ENCODE peak calls at places on chromosomes 6 and 20, in nine cellular contexts. D, W, X, H, P, Z, O, Q and C are unnamed samples.

GRCh38 chr6:107621216-107621940 is 131.5 kb downstream of the SOBP start:
- DNase-seq in D (no peak), W (no peak), X (no peak), H (no peak), P (no peak), Z (no peak), O (no peak), Q (no peak), C (no peak)

GRCh38 chr20:39021748-39022147 is 59.6 kb downstream of the DHX35 start:
- DNase-seq in D (no peak), W (no peak), X (no peak), H (no peak), P (no peak), Z (no peak), O (no peak), Q (no peak), C (no peak)

GRCh38 chr6:46684771-46685170 is 2.9 kb upstream of the TDRD6 start:
- DNase-seq in D (no peak), W (no peak), X (no peak), H (no peak), P (no peak), Z (no peak), O (no peak), Q (no peak), C (no peak)

GRCh38 chr6:136923954-136924291 is 1.8 kb downstream of the SLC35D3 start:
- DNase-seq in D (no peak), W (no peak), X (no peak), H (no peak), P (no peak), Z (peak), O (no peak), Q (no peak), C (no peak)

GRCh38 chr20:35489717-35490116 is 34.3 kb downstream of the CEP250 start:
- DNase-seq in D (no peak), W (no peak), X (no peak), H (no peak), P (no peak), Z (no peak), O (no peak), Q (no peak), C (no peak)

GRCh38 chr6:64230530-64230929 is 594.9 kb downstream of the PHF3 start:
- DNase-seq in D (no peak), W (no peak), X (no peak), H (no peak), P (no peak), Z (peak), O (no peak), Q (no peak), C (no peak)

GRCh38 chr6:154901856-154902552 is 93.1 kb upstream of the TIAM2 start:
- DNase-seq in D (no peak), W (no peak), X (no peak), H (no peak), P (no peak), Z (peak), O (no peak), Q (no peak), C (no peak)

GRCh38 chr6:111779660-111780059 is 93.6 kb downstream of the FYN start:
- DNase-seq in D (no peak), W (no peak), X (no peak), H (no peak), P (no peak), Z (no peak), O (no peak), Q (no peak), C (no peak)

GRCh38 chr20:43442310-43442880 is 15.3 kb upstream of the SRSF6 start:
- DNase-seq in D (no peak), W (peak), X (no peak), H (no peak), P (no peak), Z (no peak), O (no peak), Q (no peak), C (no peak)

GRCh38 chr20:62347445-62347844 is 19.7 kb downstream of the LAMA5 start:
- DNase-seq in D (no peak), W (no peak), X (no peak), H (no peak), P (no peak), Z (no peak), O (peak), Q (no peak), C (no peak)

GRCh38 chr6:22880686-22881433 is 311.5 kb downstream of the HDGFL1 start:
- DNase-seq in D (no peak), W (peak), X (no peak), H (no peak), P (no peak), Z (peak), O (no peak), Q (no peak), C (no peak)

GRCh38 chr20:4848041-4848440 is 126.3 kb downstream of the PRND start:
- DNase-seq in D (no peak), W (no peak), X (no peak), H (no peak), P (no peak), Z (no peak), O (no peak), Q (no peak), C (peak)

GRCh38 chr6:97689078-97689754 is 406.2 kb upstream of the MMS22L start:
- DNase-seq in D (no peak), W (no peak), X (no peak), H (no peak), P (no peak), Z (no peak), O (no peak), Q (no peak), C (no peak)

DNA sequence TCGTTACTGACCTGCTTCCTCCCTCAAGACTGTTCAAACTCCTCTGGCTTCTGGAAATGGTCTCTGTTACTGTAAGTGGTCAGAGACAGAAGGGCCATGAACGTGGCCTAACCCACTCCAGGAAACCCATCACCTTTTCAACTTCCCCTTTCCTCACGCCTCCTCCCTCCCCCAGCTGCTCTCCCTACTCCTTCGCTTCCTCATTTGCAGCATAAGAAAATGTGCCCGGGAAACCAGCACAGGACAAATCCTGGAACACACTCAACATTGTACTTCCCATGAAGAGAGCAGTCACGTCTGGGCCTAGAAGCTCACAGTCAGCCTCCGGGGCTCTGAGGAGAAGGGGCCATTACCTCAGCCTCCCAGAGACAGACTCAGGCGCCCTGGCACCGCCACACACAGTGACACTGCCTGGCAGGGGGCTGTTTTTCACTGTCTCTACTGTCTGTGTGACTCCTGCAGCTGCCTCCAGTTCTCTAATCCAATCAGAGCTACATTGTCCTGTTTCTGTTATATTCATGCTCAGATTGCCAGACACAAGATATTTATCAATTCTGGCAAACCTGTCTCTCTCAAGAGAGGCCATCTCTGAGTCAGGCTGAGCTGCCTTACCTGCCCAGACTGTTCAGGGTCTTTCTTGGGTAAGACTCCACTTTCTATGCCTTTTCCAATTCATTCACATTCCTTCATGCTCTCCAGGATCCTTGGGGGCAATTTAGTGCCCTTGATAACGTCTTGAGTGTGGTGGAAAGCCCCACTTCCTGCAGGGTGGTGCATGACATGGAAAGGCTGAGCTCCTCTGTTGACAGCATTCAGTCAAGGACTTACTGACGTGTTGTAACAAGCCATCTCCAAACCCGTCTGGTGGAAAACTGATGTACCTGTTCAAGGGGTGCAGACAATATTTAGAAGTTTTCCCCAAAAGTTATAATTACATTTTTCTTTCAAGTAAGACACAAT is 242.2 kb downstream of the HIVEP2 start:
- DNase-seq in D (peak), W (no peak), X (no peak), H (no peak), P (no peak), Z (peak), O (peak), Q (no peak), C (peak)
- TF ChIP-seq POLR2AphosphoS5 in D (no peak), W (no peak), X (no peak), H (no peak), P (no peak), Z (no peak), O (peak), Q (no peak), C (no peak)

DNA sequence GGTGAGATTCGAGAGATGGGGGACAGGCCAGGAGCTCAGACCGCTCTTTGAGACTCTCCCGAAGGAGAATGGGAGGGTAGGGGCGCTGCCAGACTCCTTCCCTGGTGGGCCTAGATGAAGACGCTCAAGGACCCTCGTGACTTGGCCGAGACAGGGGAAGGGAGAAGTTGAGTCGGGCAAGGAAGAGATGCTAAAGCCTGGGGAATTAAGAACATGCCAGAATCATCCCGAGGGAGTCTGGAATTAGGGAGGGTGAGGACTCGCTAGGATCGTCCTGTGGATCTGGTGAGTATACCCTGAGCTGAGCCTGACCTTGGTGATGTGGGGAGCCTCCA is 529 bp downstream of the UBE2C start:
- DNase-seq in D (no peak), W (no peak), X (no peak), H (no peak), P (no peak), Z (no peak), O (no peak), Q (no peak), C (no peak)
- H3K27ac ChIP-seq in D (no peak), W (peak), X (peak), H (no peak), P (peak), Z (peak), O (no peak), Q (no peak), C (no peak)

GRCh38 chr6:169429001-169429400 is 175.4 kb upstream of the THBS2 start:
- DNase-seq in D (no peak), W (no peak), X (no peak), H (no peak), P (no peak), Z (no peak), O (peak), Q (no peak), C (no peak)

GRCh38 chr6:169428532-169428931 is 174.9 kb upstream of the THBS2 start:
- DNase-seq in D (no peak), W (no peak), X (no peak), H (no peak), P (no peak), Z (no peak), O (no peak), Q (no peak), C (peak)

GRCh38 chr6:169426611-169427010 is 173.0 kb upstream of the THBS2 start:
- DNase-seq in D (no peak), W (no peak), X (no peak), H (no peak), P (no peak), Z (no peak), O (no peak), Q (no peak), C (no peak)

GRCh38 chr6:169425628-169426370 is 172.2 kb upstream of the THBS2 start:
- DNase-seq in D (no peak), W (no peak), X (peak), H (no peak), P (no peak), Z (peak), O (no peak), Q (no peak), C (no peak)

DNA sequence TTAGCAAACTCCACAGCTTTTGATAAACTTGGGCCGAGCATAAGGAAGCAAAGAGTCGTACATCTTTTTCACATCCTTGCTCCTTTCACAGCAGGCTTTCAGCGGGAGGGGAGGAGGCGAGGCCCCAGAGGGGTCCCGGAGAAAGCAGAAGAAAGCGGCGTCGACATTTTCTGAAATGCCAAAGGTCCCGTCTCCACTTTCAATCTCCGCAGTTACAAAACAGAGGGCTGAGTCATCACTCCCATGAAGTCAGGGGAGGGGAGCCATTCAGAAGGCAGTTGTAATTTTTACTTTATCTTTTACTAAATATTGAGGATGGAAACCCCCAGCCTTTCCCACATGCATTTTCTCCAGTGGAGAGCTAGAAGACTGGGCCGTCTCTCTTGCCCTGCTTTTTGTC is 174.2 kb upstream of the THBS2 start:
- DNase-seq in D (no peak), W (no peak), X (no peak), H (no peak), P (no peak), Z (no peak), O (no peak), Q (no peak), C (peak)
- TF ChIP-seq POLR2AphosphoS5 in D (no peak), W (no peak), X (no peak), H (no peak), P (no peak), Z (no peak), O (no peak), Q (no peak), C (no peak)

DNA sequence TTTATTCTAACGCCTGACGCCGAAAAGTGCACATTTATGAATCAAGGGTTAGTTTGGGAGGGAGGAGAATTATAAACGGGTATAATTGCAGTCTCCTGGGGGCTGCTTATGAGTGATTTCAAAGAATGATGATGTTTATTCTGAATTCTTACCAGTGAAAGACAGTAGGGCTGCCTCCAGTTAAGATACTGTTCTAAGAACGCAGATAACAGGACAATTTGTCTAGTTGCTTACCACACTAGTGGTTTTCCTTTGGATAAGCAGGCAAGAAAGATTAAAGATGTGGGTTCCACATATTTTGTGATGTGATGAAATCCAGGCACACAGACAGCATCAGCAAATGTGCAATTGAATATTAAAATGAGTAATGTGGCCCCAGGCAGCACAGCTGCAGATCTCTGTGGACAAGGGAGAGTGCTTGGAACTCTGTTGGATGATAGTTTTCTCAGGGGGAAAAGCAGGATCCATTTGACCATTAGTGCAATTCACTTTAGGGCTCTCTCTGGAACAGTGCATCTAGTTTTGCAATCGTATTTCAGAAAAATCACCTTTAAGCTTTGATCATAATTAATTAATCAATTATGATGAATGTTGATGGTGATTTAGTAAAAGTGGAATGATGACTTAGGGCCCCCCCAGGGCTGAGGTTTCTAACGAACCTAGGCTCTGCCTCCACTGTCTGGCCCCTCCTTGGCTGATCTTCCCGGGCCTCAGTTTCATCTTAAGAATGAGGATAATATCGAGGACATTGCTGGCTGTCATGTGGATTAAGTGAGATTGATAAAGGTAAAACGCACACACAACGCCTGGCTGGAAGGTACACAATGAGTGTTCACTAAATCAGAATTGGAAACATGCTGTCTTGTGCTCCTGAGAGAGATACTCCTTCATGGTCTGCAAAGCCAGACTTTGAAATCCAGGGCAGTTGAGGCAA is 5.0 kb upstream of the SULF2 start:
- DNase-seq in D (no peak), W (no peak), X (no peak), H (no peak), P (no peak), Z (peak), O (no peak), Q (no peak), C (no peak)
- H3K27ac ChIP-seq in D (no peak), W (no peak), X (no peak), H (no peak), P (no peak), Z (peak), O (no peak), Q (peak), C (peak)

GRCh38 chr6:16402501-16402900 is 164.1 kb downstream of the GMPR start:
- DNase-seq in D (no peak), W (no peak), X (no peak), H (no peak), P (no peak), Z (peak), O (no peak), Q (no peak), C (no peak)
- TF ChIP-seq POLR2AphosphoS5 in D (no peak), W (no peak), X (no peak), H (no peak), P (no peak), Z (peak), O (no peak), Q (no peak), C (peak)

DNA sequence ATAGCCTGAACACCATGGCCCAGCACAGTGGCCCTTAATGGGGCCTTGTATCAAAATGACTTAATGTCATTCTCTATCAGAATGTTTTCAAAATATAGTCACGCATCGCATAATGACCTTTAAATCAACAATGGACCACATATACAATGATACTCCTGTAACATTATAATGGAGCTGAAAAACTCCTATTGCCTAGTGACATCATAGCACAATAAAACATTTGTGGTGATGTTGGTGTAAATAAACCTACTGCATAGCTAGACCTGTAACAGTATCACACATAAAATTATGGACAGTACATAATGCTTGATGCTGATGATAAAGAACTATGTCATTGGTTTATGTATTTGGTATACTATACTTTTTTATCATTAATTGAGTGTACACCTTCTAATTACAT is 9.3 kb downstream of the ELOVL5 start:
- DNase-seq in D (no peak), W (no peak), X (no peak), H (no peak), P (no peak), Z (no peak), O (no peak), Q (no peak), C (no peak)
- H3K27ac ChIP-seq in D (no peak), W (no peak), X (no peak), H (no peak), P (no peak), Z (no peak), O (no peak), Q (no peak), C (no peak)

DNA sequence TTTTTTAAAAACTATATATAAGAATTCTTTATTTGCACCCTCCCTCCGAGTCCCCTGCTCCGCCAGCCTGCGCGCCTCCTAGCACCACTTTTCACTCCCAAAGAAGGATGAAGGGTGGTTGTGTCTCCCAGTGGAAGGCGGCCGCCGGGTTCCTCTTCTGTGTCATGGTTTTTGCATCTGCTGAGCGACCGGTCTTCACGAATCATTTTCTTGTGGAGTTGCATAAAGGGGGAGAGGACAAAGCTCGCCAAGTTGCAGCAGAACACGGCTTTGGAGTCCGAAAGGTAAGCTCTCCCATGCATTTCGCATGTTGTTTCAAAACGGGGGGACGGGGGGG is 327 bp downstream of the PCSK2 start:
- DNase-seq in D (no peak), W (no peak), X (no peak), H (no peak), P (no peak), Z (peak), O (no peak), Q (no peak), C (no peak)
- TF ChIP-seq POLR2AphosphoS5 in D (no peak), W (no peak), X (no peak), H (no peak), P (no peak), Z (no peak), O (no peak), Q (no peak), C (no peak)

GRCh38 chr20:11810316-11811130 is 107.2 kb upstream of the BTBD3 start:
- DNase-seq in D (no peak), W (no peak), X (no peak), H (no peak), P (no peak), Z (no peak), O (no peak), Q (no peak), C (no peak)

GRCh38 chr20:11813106-11813890 is 104.4 kb upstream of the BTBD3 start:
- DNase-seq in D (no peak), W (no peak), X (no peak), H (no peak), P (no peak), Z (no peak), O (no peak), Q (no peak), C (no peak)

GRCh38 chr20:11814276-11814675 is 103.4 kb upstream of the BTBD3 start:
- DNase-seq in D (no peak), W (no peak), X (no peak), H (no peak), P (no peak), Z (no peak), O (no peak), Q (no peak), C (no peak)
- H3K27ac ChIP-seq in D (no peak), W (no peak), X (no peak), H (no peak), P (no peak), Z (no peak), O (no peak), Q (no peak), C (no peak)

GRCh38 chr6:83193747-83194582 is 808 bp downstream of the RWDD2A start:
- DNase-seq in D (peak), W (peak), X (no peak), H (peak), P (peak), Z (peak), O (peak), Q (no peak), C (peak)
- TF ChIP-seq POLR2AphosphoS5 in D (no peak), W (no peak), X (no peak), H (no peak), P (no peak), Z (no peak), O (no peak), Q (no peak), C (no peak)